ENCODE peak calls at places on chromosomes 3 and 15, in ten cellular contexts. Z is RWPE1; P is fibroblast of the aortic adventitia; R is breast epithelium; M is left ventricle myocardium superior; T is lung; G is NCI-H1105; C is iPS-NIHi11; H is T-helper 2 cell; Q is stimulated activated naive CD8-positive, alpha-beta T cell treated with anti-CD3 and anti-CD28 coated beads, Interleukin-15, amount 100 ng/mL, for 72 hours. J is an unnamed sample.

GRCh38 chr3:8445861-8446260 is 55.8 kb upstream of the LMCD1 start:
- DNase-seq in R (no peak), M (no peak), Q (no peak), Z (peak; percentile 13), G (no peak), C (no peak), P (peak; percentile 98), T (no peak), H (no peak), J (no peak)

GRCh38 chr3:105661461-105661860 is 207.4 kb downstream of the CBLB start:
- DNase-seq in T (no peak), G (no peak), H (no peak), M (no peak), Z (no peak), Q (no peak), C (no peak), R (no peak), P (no peak), J (no peak)

GRCh38 chr3:13411186-13411860 is 8.8 kb downstream of the NUP210 start:
- DNase-seq in P (no peak), Z (no peak), M (no peak), Q (no peak), H (no peak), C (no peak), G (no peak), T (no peak), R (no peak), J (no peak)

GRCh38 chr3:42264399-42265058 is 1.5 kb downstream of the CCK start:
- DNase-seq in C (peak; percentile 76), Z (peak; percentile 30), R (peak; percentile 41), Q (peak; percentile 34), M (peak; percentile 43), H (no peak), G (no peak), P (peak; percentile 40), T (peak; percentile 38), J (no peak)

GRCh38 chr3:180626844-180627243 is 24.9 kb downstream of the TTC14 start:
- DNase-seq in G (no peak), Z (no peak), P (no peak), H (no peak), R (no peak), M (no peak), Q (no peak), T (no peak), C (no peak), J (no peak)

GRCh38 chr3:4350789-4351163 is 47.6 kb downstream of the SETMAR start:
- DNase-seq in P (peak; percentile 88), Q (peak; percentile 43), R (no peak), Z (peak; percentile 44), M (no peak), G (peak; percentile 6), H (no peak), T (no peak), C (peak; percentile 58), J (no peak)

GRCh38 chr15:43828061-43828657 is 1.4 kb downstream of the WDR76 start:
- DNase-seq in T (no peak), M (no peak), H (no peak), Q (peak; percentile 33), R (no peak), Z (no peak), G (no peak), C (no peak), P (peak; percentile 25), J (no peak)

GRCh38 chr15:72516734-72517133 is 42.6 kb downstream of the ARIH1 start:
- DNase-seq in Q (no peak), M (no peak), C (no peak), T (no peak), P (no peak), G (no peak), Z (no peak), R (no peak), H (no peak), J (no peak)

GRCh38 chr3:23019596-23020300 is 183.4 kb upstream of the UBE2E2 start:
- DNase-seq in H (no peak), G (no peak), R (no peak), P (peak; percentile 77), T (no peak), C (no peak), M (no peak), Z (no peak), Q (no peak), J (no peak)

GRCh38 chr15:40688932-40689799 is 5.8 kb upstream of the RAD51 start:
- DNase-seq in C (no peak), M (no peak), T (no peak), P (no peak), H (no peak), G (no peak), Z (no peak), Q (no peak), R (no peak), J (no peak)

J was measured in heart right ventricle.